ENCODE peak calls at places on chromosomes 12 and 14, in six cellular contexts. V is HCT116, X is HepG2, I is GM12878, T is H1, Z is K562. N is an unnamed sample.

GRCh38 chr12:32139064-32139421 is 32.4 kb downstream of the BICD1 start:
- DNase-seq in V (no peak), X (no peak), I (peak; percentile 92), T (no peak), Z (no peak), N (no peak)

GRCh38 chr12:25415004-25415403 is 138.1 kb downstream of the LMNTD1 start:
- DNase-seq in V (no peak), X (no peak), I (no peak), T (no peak), Z (no peak), N (no peak)

GRCh38 chr12:53791735-53792326 is 40.1 kb upstream of the CISTR start:
- DNase-seq in V (peak; percentile 38), X (no peak), I (no peak), T (peak; percentile 78), Z (peak; percentile 49), N (no peak)

GRCh38 chr12:64744422-64745258 is 14.6 kb downstream of the GNS start:
- DNase-seq in V (no peak), X (peak; percentile 41), I (no peak), T (no peak), Z (no peak), N (no peak)

GRCh38 chr14:94992046-94992445 is 165.3 kb downstream of the DICER1 start:
- DNase-seq in V (no peak), X (no peak), I (no peak), T (no peak), Z (no peak), N (no peak)

GRCh38 chr12:109696485-109697269 is 16.9 kb upstream of the FAM222A start:
- DNase-seq in V (no peak), X (peak; percentile 36), I (no peak), T (no peak), Z (peak; percentile 32), N (no peak)

GRCh38 chr14:90660865-90661570 is 155.2 kb downstream of the TTC7B start:
- DNase-seq in V (no peak), X (no peak), I (no peak), T (peak; percentile 56), Z (no peak), N (no peak)

GRCh38 chr12:45611495-45611894 is 118.0 kb upstream of the ARID2 start:
- DNase-seq in V (no peak), X (no peak), I (no peak), T (no peak), Z (no peak), N (no peak)

GRCh38 chr12:92055877-92056276 is 89.8 kb downstream of the BTG1 start:
- DNase-seq in V (no peak), X (no peak), I (no peak), T (no peak), Z (no peak), N (no peak)

GRCh38 chr12:56020437-56021189 is at the start of gene IKZF4:
- DNase-seq in V (no peak), X (no peak), I (no peak), T (peak; percentile 81), Z (peak; percentile 95), N (no peak)

DNA sequence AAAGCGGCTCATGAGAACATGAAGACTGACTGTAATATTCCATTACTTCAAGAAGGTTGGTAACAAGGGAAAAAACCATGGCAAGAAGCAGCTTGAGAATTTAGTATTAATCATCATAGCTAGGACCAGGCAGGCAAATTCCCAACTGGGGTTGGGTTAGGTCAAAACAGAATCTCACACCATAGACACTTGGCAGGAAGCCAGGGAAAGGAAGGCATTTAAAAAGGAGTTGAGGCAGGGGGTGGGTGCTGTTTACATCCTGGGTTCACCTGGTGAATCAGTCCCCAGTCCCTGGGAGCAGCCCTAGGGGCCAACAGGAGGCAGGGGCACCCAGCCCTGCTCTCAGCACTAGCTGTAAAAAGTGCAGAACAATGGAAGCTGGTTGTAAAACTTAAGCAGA is 108.6 kb downstream of the EGLN3 start:
- DNase-seq in V (no peak), X (no peak), I (no peak), T (no peak), Z (no peak), N (no peak)
- TF ChIP-seq ZNF274 in V (no peak), X (no peak), I (no peak), T (no peak), Z (no peak), N (no peak)

DNA sequence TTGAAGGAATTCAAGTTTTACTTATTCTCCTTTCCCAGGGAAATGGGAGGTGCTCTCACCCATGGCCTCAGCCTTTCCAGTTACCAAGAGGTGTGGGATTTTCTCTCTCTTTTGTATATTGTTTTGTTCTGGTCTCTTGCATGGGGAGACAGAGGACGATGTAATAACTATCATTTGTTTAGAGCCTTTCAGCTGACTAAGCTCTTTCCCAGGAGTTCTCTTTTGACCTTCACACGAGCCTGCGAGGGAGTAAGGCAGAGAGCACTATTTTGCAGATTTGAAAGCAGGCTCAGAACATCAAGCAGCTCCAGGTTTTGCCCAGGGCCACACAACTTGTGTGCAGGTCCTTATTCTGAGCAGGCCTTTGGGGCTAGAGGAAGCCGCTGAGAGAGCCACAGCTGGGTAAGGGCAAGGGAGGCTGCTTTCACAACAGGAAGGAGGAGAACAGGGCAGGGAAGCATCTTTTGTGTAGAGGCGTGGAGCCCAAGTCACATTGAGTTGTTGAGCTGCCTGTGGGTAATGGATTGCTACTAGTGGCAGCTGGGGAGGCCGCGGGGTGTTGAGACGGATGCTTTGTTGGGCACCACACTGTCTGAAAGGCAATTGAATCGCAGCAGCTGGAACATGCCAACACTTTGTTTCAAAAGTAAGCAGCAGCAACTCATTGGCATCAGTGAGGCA is 116.2 kb downstream of the PRMT8 start:
- DNase-seq in V (no peak), X (no peak), I (no peak), T (no peak), Z (no peak), N (no peak)
- TF ChIP-seq ZNF274 in V (no peak), X (no peak), I (no peak), T (no peak), Z (no peak), N (no peak)

GRCh38 chr14:103558071-103558882 is 4.2 kb downstream of the BAG5 start:
- DNase-seq in V (no peak), X (no peak), I (no peak), T (no peak), Z (no peak), N (no peak)

GRCh38 chr14:103562135-103562384 is 397 bp downstream of the BAG5 start:
- DNase-seq in V (no peak), X (no peak), I (no peak), T (no peak), Z (no peak), N (no peak)

GRCh38 chr14:103561381-103562134 is 899 bp downstream of the BAG5 start:
- DNase-seq in V (no peak), X (peak; percentile 27), I (no peak), T (no peak), Z (peak; percentile 51), N (no peak)

GRCh38 chr14:103562385-103563088 is at the start of the genes BAG5 and COA8:
- DNase-seq in V (peak; percentile 76), X (peak; percentile 68), I (peak; percentile 35), T (peak; percentile 92), Z (peak; percentile 88), N (peak; percentile 60)

DNA sequence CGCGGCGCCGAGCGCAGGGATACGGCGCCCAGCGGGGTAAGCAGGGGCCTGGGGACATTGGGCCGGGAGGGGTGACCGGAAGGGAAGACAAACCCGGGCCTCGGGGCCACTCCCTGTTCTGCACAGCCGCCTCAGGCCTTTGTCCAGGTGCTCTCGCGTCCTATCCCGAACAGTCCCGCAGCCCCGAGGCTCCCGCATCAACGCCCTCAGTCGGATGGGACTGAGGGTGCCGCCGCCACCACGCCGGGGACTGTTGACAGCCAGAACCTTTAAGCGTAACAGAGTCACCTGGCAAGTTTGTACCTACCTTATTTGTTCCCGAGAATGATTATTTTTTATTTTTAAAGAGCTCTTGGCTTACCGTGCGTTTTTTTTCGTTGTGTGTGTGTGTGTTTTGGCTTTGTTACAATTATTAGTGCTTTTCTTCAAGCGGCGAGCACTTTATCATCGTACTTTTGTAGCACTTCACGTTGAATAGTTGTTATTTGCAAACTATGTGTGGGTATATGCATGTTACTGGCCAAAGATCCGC is 395 bp downstream of the COA8 start:
- DNase-seq in V (peak; percentile 42), X (peak; percentile 57), I (no peak), T (no peak), Z (peak; percentile 70), N (no peak)
- TF ChIP-seq ZNF274 in V (no peak), X (no peak), I (no peak), T (no peak), Z (no peak), N (no peak)

GRCh38 chr12:93802293-93802692 is 125.1 kb downstream of the CRADD start:
- DNase-seq in V (no peak), X (no peak), I (no peak), T (no peak), Z (peak; percentile 45), N (no peak)

GRCh38 chr12:93805736-93806141 is 128.6 kb downstream of the CRADD start:
- DNase-seq in V (no peak), X (no peak), I (no peak), T (no peak), Z (no peak), N (no peak)

GRCh38 chr12:93802698-93803097 is 125.5 kb downstream of the CRADD start:
- DNase-seq in V (no peak), X (no peak), I (no peak), T (no peak), Z (peak; percentile 20), N (no peak)

GRCh38 chr12:93804392-93805179 is 127.4 kb downstream of the CRADD start:
- DNase-seq in V (no peak), X (no peak), I (no peak), T (no peak), Z (no peak), N (no peak)

GRCh38 chr12:93803408-93803807 is 126.2 kb downstream of the CRADD start:
- DNase-seq in V (no peak), X (no peak), I (no peak), T (no peak), Z (no peak), N (no peak)
- TF ChIP-seq ZNF274 in V (no peak), X (no peak), I (no peak), T (no peak), Z (no peak), N (no peak)

GRCh38 chr12:59452259-59452658 is 143.6 kb upstream of the SLC16A7 start:
- DNase-seq in V (no peak), X (no peak), I (no peak), T (no peak), Z (no peak), N (no peak)
- TF ChIP-seq ZNF274 in V (no peak), X (no peak), I (no peak), T (no peak), Z (no peak), N (no peak)

GRCh38 chr14:75450381-75451276 is 22.8 kb downstream of the JDP2 start:
- DNase-seq in V (no peak), X (peak; percentile 61), I (no peak), T (no peak), Z (no peak), N (no peak)
- TF ChIP-seq ZNF274 in V (no peak), X (no peak), I (no peak), T (no peak), Z (no peak), N (no peak)